ENCODE peak calls at places on chromosomes 5 and 9, in nine cellular contexts. One of them, this sample, is unnamed. For H3K9me3, the result is how much of the 10 kb centered on the place peaks cover.

GRCh38 chr5:150272531-150272930 is 17.0 kb downstream of the CAMK2A start:
- DNase-seq in H1: no peak
- DNase-seq in H9: peak
- DNase-seq in A549: peak
- DNase-seq in heart right ventricle: no peak
- DNase-seq in uterus: no peak
- DNase-seq in CD4-positive, alpha-beta T cell: no peak
- DNase-seq in body of pancreas: no peak
- DNase-seq in IMR-90: peak
- DNase-seq in this sample: no peak

GRCh38 chr9:76528056-76528455 is 69.1 kb downstream of the GCNT1 start:
- DNase-seq in H9: no peak
- DNase-seq in H1: no peak
- DNase-seq in uterus: no peak
- DNase-seq in CD4-positive, alpha-beta T cell: no peak
- DNase-seq in IMR-90: no peak
- DNase-seq in heart right ventricle: no peak
- DNase-seq in A549: no peak
- DNase-seq in body of pancreas: no peak
- DNase-seq in this sample: no peak

GRCh38 chr5:33317271-33317670 is 123.5 kb upstream of the TARS1 start:
- DNase-seq in body of pancreas: no peak
- DNase-seq in heart right ventricle: no peak
- DNase-seq in A549: no peak
- DNase-seq in H1: no peak
- DNase-seq in uterus: no peak
- DNase-seq in IMR-90: peak
- DNase-seq in H9: no peak
- DNase-seq in CD4-positive, alpha-beta T cell: no peak
- DNase-seq in this sample: no peak

GRCh38 chr5:157649091-157649490 is 3.1 kb downstream of the SOX30 start:
- DNase-seq in heart right ventricle: no peak
- DNase-seq in body of pancreas: no peak
- DNase-seq in H1: no peak
- DNase-seq in IMR-90: no peak
- DNase-seq in H9: no peak
- DNase-seq in CD4-positive, alpha-beta T cell: no peak
- DNase-seq in A549: no peak
- DNase-seq in uterus: no peak
- DNase-seq in this sample: no peak

GRCh38 chr9:130156672-130157071 is 15.5 kb upstream of the NCS1 start:
- DNase-seq in body of pancreas: peak
- DNase-seq in uterus: no peak
- DNase-seq in A549: no peak
- DNase-seq in heart right ventricle: no peak
- DNase-seq in IMR-90: no peak
- DNase-seq in CD4-positive, alpha-beta T cell: no peak
- DNase-seq in H9: no peak
- DNase-seq in H1: no peak
- DNase-seq in this sample: no peak

GRCh38 chr5:32225445-32225844 is 51.3 kb upstream of the GOLPH3 start:
- DNase-seq in H9: no peak
- DNase-seq in H1: no peak
- DNase-seq in A549: no peak
- DNase-seq in CD4-positive, alpha-beta T cell: no peak
- DNase-seq in heart right ventricle: no peak
- DNase-seq in uterus: peak
- DNase-seq in IMR-90: peak
- DNase-seq in body of pancreas: no peak
- DNase-seq in this sample: no peak

GRCh38 chr5:151063136-151063544 is 17.7 kb downstream of the TNIP1 start:
- DNase-seq in H9: no peak
- DNase-seq in body of pancreas: peak
- DNase-seq in IMR-90: peak
- DNase-seq in uterus: peak
- DNase-seq in H1: no peak
- DNase-seq in A549: peak
- DNase-seq in heart right ventricle: no peak
- DNase-seq in CD4-positive, alpha-beta T cell: no peak
- DNase-seq in this sample: no peak

GRCh38 chr9:3608011-3608410 is 82.2 kb upstream of the RFX3 start:
- DNase-seq in uterus: no peak
- DNase-seq in H1: no peak
- DNase-seq in H9: no peak
- DNase-seq in heart right ventricle: no peak
- DNase-seq in IMR-90: no peak
- DNase-seq in CD4-positive, alpha-beta T cell: no peak
- DNase-seq in body of pancreas: no peak
- DNase-seq in A549: no peak
- DNase-seq in this sample: no peak

GRCh38 chr5:127229185-127229889 is 61.3 kb upstream of the MEGF10 start:
- DNase-seq in H9: peak
- DNase-seq in A549: peak
- DNase-seq in IMR-90: peak
- DNase-seq in H1: peak
- DNase-seq in uterus: peak
- DNase-seq in CD4-positive, alpha-beta T cell: peak
- DNase-seq in heart right ventricle: peak
- DNase-seq in body of pancreas: peak
- DNase-seq in this sample: peak

GRCh38 chr5:93995126-93995621 is 253.8 kb upstream of the POU5F2 start:
- DNase-seq in IMR-90: no peak
- DNase-seq in CD4-positive, alpha-beta T cell: no peak
- DNase-seq in heart right ventricle: no peak
- DNase-seq in H1: no peak
- DNase-seq in body of pancreas: no peak
- DNase-seq in A549: no peak
- DNase-seq in H9: no peak
- DNase-seq in uterus: no peak
- DNase-seq in this sample: no peak

DNA sequence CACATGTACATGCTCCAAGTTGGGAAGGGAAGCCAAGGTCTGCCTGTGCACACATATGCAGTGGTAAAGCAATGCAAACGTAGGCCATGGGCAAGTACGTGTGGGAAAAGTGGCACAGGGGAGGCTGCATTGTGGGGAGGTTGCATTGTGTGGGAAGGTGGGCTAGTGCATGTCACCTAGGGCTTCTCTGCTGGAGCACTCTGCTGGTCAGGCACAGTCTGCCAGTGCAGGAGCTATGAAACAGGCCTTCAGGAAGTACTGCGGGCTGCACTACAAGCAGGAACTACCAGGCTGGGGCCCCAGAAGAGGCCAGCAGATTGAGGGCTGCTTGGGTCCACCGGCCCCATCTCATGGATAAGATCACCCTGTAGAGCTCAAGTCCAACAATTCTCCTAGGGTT is 1694.6 kb upstream of the CDH6 start:
- DNase-seq in CD4-positive, alpha-beta T cell: no peak
- DNase-seq in uterus: no peak
- DNase-seq in A549: no peak
- DNase-seq in heart right ventricle: no peak
- DNase-seq in body of pancreas: no peak
- DNase-seq in H9: no peak
- DNase-seq in H1: no peak
- DNase-seq in IMR-90: no peak
- DNase-seq in this sample: no peak
- H3K9me3 ChIP-seq in CD4-positive, alpha-beta T cell: under half
- H3K9me3 ChIP-seq in uterus: under half
- H3K9me3 ChIP-seq in A549: under half
- H3K9me3 ChIP-seq in heart right ventricle: under half
- H3K9me3 ChIP-seq in body of pancreas: under half
- H3K9me3 ChIP-seq in H9: under half
- H3K9me3 ChIP-seq in H1: under half
- H3K9me3 ChIP-seq in IMR-90: under half
- H3K9me3 ChIP-seq in this sample: under half

DNA sequence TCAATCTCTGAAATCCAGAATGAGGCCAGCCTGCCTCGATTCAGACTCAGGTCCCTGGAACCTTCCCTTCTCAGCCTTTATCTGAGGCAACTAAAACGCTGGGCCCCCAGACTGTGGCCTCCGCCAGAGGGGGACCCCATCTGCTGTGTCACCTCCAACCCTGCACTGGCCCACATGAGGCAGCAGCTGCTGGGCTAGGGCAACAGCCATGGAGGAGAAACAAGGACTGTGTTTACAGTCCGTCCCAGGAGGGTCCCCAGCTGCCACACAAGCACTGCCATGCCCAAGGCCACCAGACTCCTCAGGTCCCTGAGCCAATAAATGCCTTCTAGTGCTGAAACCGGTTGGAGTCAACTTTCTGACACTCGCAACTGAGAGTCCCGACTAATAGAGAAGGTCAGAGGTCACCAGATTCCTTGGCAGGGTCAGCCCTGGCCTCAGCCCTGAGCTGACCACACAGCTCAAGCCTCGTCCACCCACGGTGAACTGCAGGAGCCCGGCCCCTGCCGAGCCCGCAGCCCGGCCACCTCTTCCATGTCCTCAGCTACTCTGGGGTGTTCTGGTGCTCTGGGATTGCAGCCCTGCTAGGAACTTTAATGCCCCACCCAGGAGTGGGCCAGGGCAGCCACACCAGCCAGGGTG is 76.9 kb downstream of the ZNF354C start:
- DNase-seq in CD4-positive, alpha-beta T cell: no peak
- DNase-seq in A549: no peak
- DNase-seq in uterus: no peak
- DNase-seq in H9: no peak
- DNase-seq in H1: no peak
- DNase-seq in IMR-90: no peak
- DNase-seq in body of pancreas: no peak
- DNase-seq in heart right ventricle: no peak
- DNase-seq in this sample: no peak
- H3K9me3 ChIP-seq in CD4-positive, alpha-beta T cell: under half
- H3K9me3 ChIP-seq in A549: under half
- H3K9me3 ChIP-seq in uterus: under half
- H3K9me3 ChIP-seq in H9: under half
- H3K9me3 ChIP-seq in H1: under half
- H3K9me3 ChIP-seq in IMR-90: under half
- H3K9me3 ChIP-seq in body of pancreas: under half
- H3K9me3 ChIP-seq in heart right ventricle: under half
- H3K9me3 ChIP-seq in this sample: under half

DNA sequence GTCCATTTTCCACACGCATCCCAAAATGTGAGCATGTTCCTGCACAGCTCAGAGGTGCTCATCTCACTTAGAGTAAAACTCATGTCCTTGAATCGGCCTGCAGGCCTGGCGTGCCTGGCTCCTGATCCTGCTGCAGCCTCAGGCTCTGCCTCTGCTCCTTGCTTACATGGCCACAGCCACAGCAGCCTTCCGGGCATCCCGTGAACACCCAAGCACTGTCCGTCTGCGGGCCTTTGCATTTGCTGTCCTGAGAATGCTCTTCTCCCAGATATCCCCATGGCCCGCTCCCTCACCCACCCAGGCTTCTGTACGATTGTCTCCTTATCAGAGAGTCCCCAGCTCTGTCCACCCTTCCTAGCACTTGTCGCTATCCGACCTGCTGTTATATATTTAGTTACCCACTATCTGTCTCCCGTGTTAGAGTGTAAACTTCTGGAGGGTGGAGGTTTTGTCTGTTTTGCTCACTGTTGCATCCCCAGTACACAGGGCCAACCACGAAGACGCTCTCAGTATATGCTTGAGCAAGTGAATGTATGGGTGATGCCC is 21.9 kb downstream of the FGF18 start:
- DNase-seq in IMR-90: no peak
- DNase-seq in heart right ventricle: no peak
- DNase-seq in H1: no peak
- DNase-seq in CD4-positive, alpha-beta T cell: no peak
- DNase-seq in body of pancreas: no peak
- DNase-seq in H9: no peak
- DNase-seq in A549: no peak
- DNase-seq in uterus: no peak
- DNase-seq in this sample: no peak
- H3K9me3 ChIP-seq in IMR-90: under half
- H3K9me3 ChIP-seq in heart right ventricle: under half
- H3K9me3 ChIP-seq in H1: under half
- H3K9me3 ChIP-seq in CD4-positive, alpha-beta T cell: under half
- H3K9me3 ChIP-seq in body of pancreas: under half
- H3K9me3 ChIP-seq in H9: under half
- H3K9me3 ChIP-seq in A549: under half
- H3K9me3 ChIP-seq in uterus: under half
- H3K9me3 ChIP-seq in this sample: under half

GRCh38 chr5:3222924-3223323 is 372.7 kb upstream of the IRX1 start:
- DNase-seq in CD4-positive, alpha-beta T cell: no peak
- DNase-seq in heart right ventricle: no peak
- DNase-seq in IMR-90: no peak
- DNase-seq in H1: no peak
- DNase-seq in H9: no peak
- DNase-seq in A549: no peak
- DNase-seq in uterus: no peak
- DNase-seq in body of pancreas: no peak
- DNase-seq in this sample: no peak

GRCh38 chr5:3218916-3219650 is 376.5 kb upstream of the IRX1 start:
- DNase-seq in IMR-90: no peak
- DNase-seq in uterus: no peak
- DNase-seq in heart right ventricle: no peak
- DNase-seq in CD4-positive, alpha-beta T cell: no peak
- DNase-seq in body of pancreas: no peak
- DNase-seq in H9: no peak
- DNase-seq in A549: no peak
- DNase-seq in H1: no peak
- DNase-seq in this sample: no peak

GRCh38 chr5:3220201-3220600 is 375.4 kb upstream of the IRX1 start:
- DNase-seq in CD4-positive, alpha-beta T cell: no peak
- DNase-seq in uterus: no peak
- DNase-seq in heart right ventricle: no peak
- DNase-seq in H9: no peak
- DNase-seq in body of pancreas: no peak
- DNase-seq in IMR-90: no peak
- DNase-seq in H1: no peak
- DNase-seq in A549: no peak
- DNase-seq in this sample: no peak

GRCh38 chr5:3221432-3221831 is 374.2 kb upstream of the IRX1 start:
- DNase-seq in IMR-90: no peak
- DNase-seq in uterus: no peak
- DNase-seq in heart right ventricle: no peak
- DNase-seq in H1: peak
- DNase-seq in H9: no peak
- DNase-seq in CD4-positive, alpha-beta T cell: no peak
- DNase-seq in A549: no peak
- DNase-seq in body of pancreas: no peak
- DNase-seq in this sample: no peak

DNA sequence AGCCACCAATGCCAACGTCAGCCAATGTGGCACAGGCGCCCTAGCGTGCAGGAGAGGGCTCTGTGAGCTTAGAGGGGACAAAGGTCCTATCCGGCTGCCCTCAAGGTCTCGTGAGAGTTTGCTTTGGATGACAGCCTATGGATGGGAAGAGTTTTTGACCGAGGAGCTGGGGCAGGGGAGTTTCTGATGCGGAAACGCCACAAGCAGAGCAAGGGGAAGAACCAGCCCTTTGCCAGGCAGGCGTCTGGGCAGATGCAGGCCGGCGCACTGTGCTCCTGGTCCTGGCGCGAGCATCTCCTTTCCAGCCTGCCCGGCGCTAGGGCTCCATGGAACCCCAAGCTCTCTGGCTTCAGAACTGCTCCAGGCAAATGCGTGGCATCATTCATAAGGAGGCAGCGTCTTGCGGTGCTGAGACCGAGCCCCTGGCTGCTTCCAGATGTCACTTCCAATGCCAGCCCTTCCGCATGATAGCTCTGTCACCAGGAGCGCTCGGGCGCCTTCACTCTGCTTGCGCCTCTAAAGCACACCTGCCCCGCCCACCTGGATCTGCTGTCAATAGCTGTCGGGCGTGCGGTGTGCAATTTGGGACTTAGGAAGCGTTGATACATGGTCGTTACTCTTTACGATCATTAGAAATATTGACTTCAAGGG is 374.9 kb upstream of the IRX1 start:
- DNase-seq in body of pancreas: no peak
- DNase-seq in CD4-positive, alpha-beta T cell: no peak
- DNase-seq in H1: peak
- DNase-seq in A549: no peak
- DNase-seq in uterus: no peak
- DNase-seq in IMR-90: no peak
- DNase-seq in H9: no peak
- DNase-seq in heart right ventricle: no peak
- DNase-seq in this sample: no peak
- H3K9me3 ChIP-seq in body of pancreas: under half
- H3K9me3 ChIP-seq in CD4-positive, alpha-beta T cell: under half
- H3K9me3 ChIP-seq in H1: under half
- H3K9me3 ChIP-seq in A549: under half
- H3K9me3 ChIP-seq in uterus: under half
- H3K9me3 ChIP-seq in IMR-90: half or more
- H3K9me3 ChIP-seq in H9: under half
- H3K9me3 ChIP-seq in heart right ventricle: under half
- H3K9me3 ChIP-seq in this sample: under half